ENCODE peak calls at places on chromosomes 12 and 14, in four cellular contexts. One of them, this sample, is unnamed.
A peak's percentile ranks its signal among the peaks of the same experiment; 100 is the strongest.

GRCh38 chr12:121796855-121797751 is 3.6 kb upstream of the RHOF start:
- DNase-seq in RWPE1: no peak
- DNase-seq in cardiac fibroblast: peak; percentile 90
- DNase-seq in B cell: no peak
- DNase-seq in this sample: no peak

GRCh38 chr14:64860039-64860438 is 19.7 kb downstream of the SPTB start:
- DNase-seq in RWPE1: no peak
- DNase-seq in cardiac fibroblast: no peak
- DNase-seq in B cell: no peak
- DNase-seq in this sample: no peak

GRCh38 chr14:75752907-75753594 is 92.0 kb downstream of the TTLL5 start:
- DNase-seq in RWPE1: no peak
- DNase-seq in cardiac fibroblast: peak; percentile 36
- DNase-seq in B cell: no peak
- DNase-seq in this sample: no peak

GRCh38 chr14:87935895-87936294 is 57.1 kb downstream of the GALC start:
- DNase-seq in RWPE1: no peak
- DNase-seq in cardiac fibroblast: no peak
- DNase-seq in B cell: no peak
- DNase-seq in this sample: no peak

GRCh38 chr12:121581681-121582439 is 1.0 kb upstream of the KDM2B start:
- DNase-seq in RWPE1: no peak
- DNase-seq in cardiac fibroblast: peak; percentile 36
- DNase-seq in B cell: peak; percentile 30
- DNase-seq in this sample: no peak

GRCh38 chr14:58100735-58101368 is 51.2 kb downstream of the ARMH4 start:
- DNase-seq in RWPE1: no peak
- DNase-seq in cardiac fibroblast: peak; percentile 73
- DNase-seq in B cell: no peak
- DNase-seq in this sample: no peak

GRCh38 chr12:26125451-26126339 is 858 bp upstream of the BHLHE41 start:
- DNase-seq in RWPE1: peak; percentile 84
- DNase-seq in cardiac fibroblast: peak; percentile 77
- DNase-seq in B cell: peak; percentile 83
- DNase-seq in this sample: peak; percentile 46

GRCh38 chr14:89349196-89350008 is 67.6 kb downstream of the FOXN3 start:
- DNase-seq in RWPE1: no peak
- DNase-seq in cardiac fibroblast: peak; percentile 31
- DNase-seq in B cell: peak; percentile 53
- DNase-seq in this sample: peak; percentile 30

GRCh38 chr12:57552692-57553321 is 3.0 kb downstream of the KIF5A start:
- DNase-seq in RWPE1: no peak
- DNase-seq in cardiac fibroblast: peak; percentile 30
- DNase-seq in B cell: no peak
- DNase-seq in this sample: no peak

GRCh38 chr12:30754750-30755394 is at the start of gene CAPRIN2:
- DNase-seq in RWPE1: peak; percentile 87
- DNase-seq in cardiac fibroblast: peak; percentile 95
- DNase-seq in B cell: peak; percentile 97
- DNase-seq in this sample: peak; percentile 93
- TF ChIP-seq CTCF in RWPE1: peak; percentile 67
- TF ChIP-seq CTCF in cardiac fibroblast: no peak
- TF ChIP-seq CTCF in B cell: peak; percentile 29
- TF ChIP-seq CTCF in this sample: no peak

DNA sequence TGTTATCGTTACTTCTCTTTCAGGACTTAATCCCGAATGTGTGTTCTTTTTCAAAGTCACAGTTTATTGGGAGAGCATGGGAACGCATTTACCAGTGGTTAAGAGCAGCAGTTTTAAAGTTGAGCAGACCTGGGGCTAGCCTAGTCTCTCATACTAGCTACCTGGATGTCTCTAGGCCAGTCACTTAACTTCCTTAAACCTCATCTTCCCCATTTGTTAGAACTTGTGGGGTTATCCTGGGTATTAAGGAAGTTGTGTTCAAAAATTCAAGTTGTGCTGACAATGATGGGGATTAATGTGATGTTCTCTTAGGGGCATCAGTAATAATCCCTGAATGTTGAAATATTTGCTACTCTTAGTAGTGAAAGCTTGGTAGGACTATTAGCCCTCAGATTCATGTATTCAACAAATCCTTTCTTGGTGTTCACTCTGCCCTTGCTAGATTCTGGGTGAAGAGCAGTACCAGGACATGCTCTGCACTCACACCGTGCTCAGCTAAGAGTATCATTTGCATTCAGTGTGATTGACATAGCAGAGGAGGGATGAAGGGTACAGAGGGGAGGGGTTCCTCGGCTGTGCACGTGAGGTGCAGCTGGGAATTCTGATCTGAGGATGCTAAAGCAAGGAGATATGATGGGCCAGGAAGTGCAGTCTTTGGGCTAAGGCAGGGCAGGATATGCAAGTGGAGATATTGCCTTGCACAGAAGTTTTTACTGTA is 108.4 kb downstream of the FGD4 start:
- DNase-seq in RWPE1: no peak
- DNase-seq in cardiac fibroblast: no peak
- DNase-seq in B cell: no peak
- DNase-seq in this sample: no peak
- TF ChIP-seq CTCF in RWPE1: no peak
- TF ChIP-seq CTCF in cardiac fibroblast: no peak
- TF ChIP-seq CTCF in B cell: no peak
- TF ChIP-seq CTCF in this sample: no peak

DNA sequence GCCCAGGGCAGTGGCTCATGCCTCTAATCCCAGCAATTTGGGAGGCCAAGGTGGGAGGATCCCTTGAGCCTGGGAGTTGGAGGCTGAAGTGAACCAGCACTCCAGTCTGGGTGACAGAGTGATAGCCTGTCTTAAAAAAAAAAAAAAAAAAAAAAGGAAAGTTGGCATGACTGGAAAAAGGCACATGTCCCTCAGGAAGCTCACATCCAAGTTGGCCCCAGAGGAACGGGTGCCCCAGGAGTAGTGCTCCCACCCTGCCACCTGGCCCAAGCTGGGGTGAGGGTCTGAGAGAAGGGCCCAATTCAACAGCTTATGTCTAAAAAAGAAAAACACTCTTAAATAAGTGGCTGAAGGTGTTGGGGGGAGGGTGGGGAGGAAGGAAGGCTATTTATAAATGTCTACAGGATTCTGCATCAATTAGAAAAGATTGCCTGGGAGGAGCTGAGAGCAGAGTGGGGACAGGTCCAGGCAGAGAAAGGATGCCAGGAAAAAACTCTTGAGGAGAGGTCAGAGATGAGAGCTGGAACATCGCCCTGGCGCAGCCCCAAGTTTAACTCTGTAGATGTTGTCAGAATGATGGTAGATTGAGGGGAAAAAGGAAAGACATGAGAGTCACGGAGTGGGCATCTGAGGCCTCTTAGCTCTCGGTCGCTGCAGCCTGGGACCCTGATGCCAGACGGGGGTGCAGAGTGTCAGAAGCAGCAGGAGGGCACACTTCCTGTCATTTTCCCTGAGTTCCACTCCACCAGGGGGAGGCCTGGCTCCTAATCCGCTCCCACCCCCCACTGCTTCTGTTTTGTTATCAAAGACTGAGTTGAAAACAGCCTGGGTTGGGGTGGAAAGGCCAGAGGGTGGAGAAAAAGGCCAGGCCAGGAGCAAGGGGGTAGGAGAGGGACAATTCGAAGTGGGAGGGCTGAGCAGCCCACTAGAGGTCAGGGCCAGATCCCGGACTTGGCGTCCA is 7.3 kb downstream of the SPRYD3 start:
- DNase-seq in RWPE1: no peak
- DNase-seq in cardiac fibroblast: peak; percentile 35
- DNase-seq in B cell: no peak
- DNase-seq in this sample: no peak
- TF ChIP-seq CTCF in RWPE1: no peak
- TF ChIP-seq CTCF in cardiac fibroblast: peak; percentile 14
- TF ChIP-seq CTCF in B cell: no peak
- TF ChIP-seq CTCF in this sample: no peak

GRCh38 chr12:65121956-65122469 is 908 bp upstream of the WIF1 start:
- DNase-seq in RWPE1: no peak
- DNase-seq in cardiac fibroblast: no peak
- DNase-seq in B cell: peak; percentile 6
- DNase-seq in this sample: no peak

GRCh38 chr12:65123435-65124063 is 2.4 kb upstream of the WIF1 start:
- DNase-seq in RWPE1: peak; percentile 6
- DNase-seq in cardiac fibroblast: peak; percentile 63
- DNase-seq in B cell: peak; percentile 39
- DNase-seq in this sample: peak; percentile 35

GRCh38 chr12:65119063-65119462 is 2.0 kb downstream of the WIF1 start:
- DNase-seq in RWPE1: no peak
- DNase-seq in cardiac fibroblast: no peak
- DNase-seq in B cell: no peak
- DNase-seq in this sample: no peak

GRCh38 chr12:65122661-65123060 is 1.6 kb upstream of the WIF1 start:
- DNase-seq in RWPE1: no peak
- DNase-seq in cardiac fibroblast: no peak
- DNase-seq in B cell: no peak
- DNase-seq in this sample: no peak

DNA sequence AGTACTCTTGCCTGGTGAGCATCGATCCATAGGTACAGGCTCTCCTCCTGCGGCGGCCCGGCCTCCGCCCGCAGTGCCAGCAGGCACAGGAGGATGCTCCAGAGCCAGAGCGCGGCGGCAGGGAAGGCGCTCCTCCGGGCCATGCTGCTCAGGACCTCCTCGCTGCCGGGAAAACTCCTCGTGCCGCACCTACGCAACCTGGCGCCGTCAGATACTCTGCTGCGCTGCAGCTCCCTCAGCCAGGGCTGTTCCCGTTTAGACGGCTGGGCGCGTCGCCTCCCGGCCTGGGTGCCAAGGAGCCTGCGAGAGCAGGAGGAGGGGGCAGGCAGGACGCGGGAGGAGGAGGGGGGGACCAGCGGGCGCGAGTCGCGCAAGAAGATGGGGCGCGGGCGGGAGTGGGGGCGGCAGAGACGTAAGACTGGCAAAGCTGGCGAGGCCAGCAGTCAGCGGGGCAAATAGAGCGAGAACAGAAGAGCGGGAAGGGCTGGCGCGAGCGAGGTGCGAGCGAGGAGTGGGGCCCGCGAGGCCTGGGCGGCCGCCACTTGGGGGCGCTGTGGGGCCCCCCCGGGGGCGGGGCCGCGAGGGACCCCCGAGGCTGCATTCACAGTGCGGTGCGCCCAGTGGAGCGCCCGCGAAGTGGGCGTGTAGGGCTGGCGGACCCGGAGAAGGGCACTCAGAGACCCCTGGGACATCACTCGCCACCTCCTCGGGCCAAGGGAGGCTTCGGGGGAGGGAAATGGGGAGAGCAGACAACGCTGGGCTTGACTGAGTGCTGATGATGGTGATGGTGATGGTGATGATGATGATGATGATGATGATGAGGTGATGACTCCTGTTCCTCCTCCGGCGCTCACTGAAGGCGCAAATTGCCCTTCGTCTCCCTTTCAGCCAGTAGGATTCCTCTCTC is at the start of gene WIF1:
- DNase-seq in RWPE1: peak; percentile 8
- DNase-seq in cardiac fibroblast: no peak
- DNase-seq in B cell: peak; percentile 50
- DNase-seq in this sample: peak; percentile 40
- TF ChIP-seq CTCF in RWPE1: peak; percentile 35
- TF ChIP-seq CTCF in cardiac fibroblast: no peak
- TF ChIP-seq CTCF in B cell: peak; percentile 59
- TF ChIP-seq CTCF in this sample: peak; percentile 53

GRCh38 chr12:61531195-61531594 is 729.0 kb upstream of the USP15 start:
- DNase-seq in RWPE1: no peak
- DNase-seq in cardiac fibroblast: no peak
- DNase-seq in B cell: no peak
- DNase-seq in this sample: no peak

GRCh38 chr12:61538951-61539350 is 721.3 kb upstream of the USP15 start:
- DNase-seq in RWPE1: no peak
- DNase-seq in cardiac fibroblast: no peak
- DNase-seq in B cell: no peak
- DNase-seq in this sample: no peak

GRCh38 chr12:61530456-61530855 is 729.7 kb upstream of the USP15 start:
- DNase-seq in RWPE1: no peak
- DNase-seq in cardiac fibroblast: no peak
- DNase-seq in B cell: no peak
- DNase-seq in this sample: no peak

GRCh38 chr12:61536525-61536924 is 723.7 kb upstream of the USP15 start:
- DNase-seq in RWPE1: no peak
- DNase-seq in cardiac fibroblast: no peak
- DNase-seq in B cell: no peak
- DNase-seq in this sample: no peak

DNA sequence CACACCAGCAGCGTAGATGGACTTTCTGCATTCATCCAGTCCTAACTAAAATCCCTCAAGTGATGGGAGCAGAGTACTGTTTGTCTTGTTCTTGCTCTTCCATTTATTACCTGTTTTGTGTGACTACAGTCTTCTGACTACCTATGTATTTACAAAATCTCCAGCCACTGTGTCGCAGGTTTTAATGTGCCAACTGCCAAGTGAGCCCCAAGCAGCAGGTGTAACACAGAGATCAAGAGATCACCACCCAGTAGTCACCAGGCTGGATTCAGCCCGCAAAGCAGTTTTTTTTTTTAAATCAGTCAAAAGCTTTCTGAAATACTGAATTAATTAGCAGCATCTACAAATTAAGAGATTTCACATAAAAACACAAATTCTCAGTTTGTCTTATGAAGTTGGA is 724.1 kb upstream of the USP15 start:
- DNase-seq in RWPE1: no peak
- DNase-seq in cardiac fibroblast: no peak
- DNase-seq in B cell: no peak
- DNase-seq in this sample: no peak
- TF ChIP-seq CTCF in RWPE1: no peak
- TF ChIP-seq CTCF in cardiac fibroblast: no peak
- TF ChIP-seq CTCF in B cell: no peak
- TF ChIP-seq CTCF in this sample: no peak

DNA sequence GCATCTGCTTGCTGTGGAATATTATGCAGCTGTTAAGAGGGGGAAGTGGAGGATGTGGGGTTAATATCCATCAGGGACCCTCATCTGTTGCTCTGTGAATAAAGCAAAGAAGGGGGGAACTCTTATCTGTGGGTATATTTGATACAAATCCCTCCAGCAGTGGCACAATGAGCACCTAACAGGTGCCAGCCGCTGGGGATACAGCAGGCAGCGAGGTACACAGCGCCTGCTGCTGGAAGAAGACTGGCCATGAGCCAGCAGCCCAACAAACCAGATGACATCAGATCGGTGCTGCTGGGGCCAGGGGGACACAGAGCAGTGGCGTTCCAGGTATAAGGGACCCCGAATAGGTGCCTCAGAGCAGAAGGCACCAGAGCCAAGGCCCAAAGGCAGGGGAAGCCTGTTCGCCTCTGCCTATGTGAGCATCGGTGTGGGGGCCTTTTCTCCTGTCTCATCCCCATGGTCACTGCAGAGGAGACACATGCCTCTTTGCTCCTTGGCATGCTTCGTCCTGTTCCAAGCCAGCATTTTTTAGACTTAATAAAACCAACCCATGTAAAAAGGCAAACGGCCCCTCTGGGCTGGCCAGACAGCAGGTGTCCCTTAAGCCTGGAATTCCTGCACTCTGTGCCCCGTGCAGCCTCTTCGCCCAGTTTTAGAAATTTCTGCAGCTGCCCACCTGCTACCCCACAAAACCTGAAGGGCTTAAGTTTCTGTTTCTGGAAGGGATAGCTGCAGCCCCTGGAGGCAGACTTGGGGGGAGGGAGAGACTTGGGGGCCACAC is 1.6 kb upstream of the CKB start:
- DNase-seq in RWPE1: no peak
- DNase-seq in cardiac fibroblast: no peak
- DNase-seq in B cell: no peak
- DNase-seq in this sample: no peak
- TF ChIP-seq CTCF in RWPE1: no peak
- TF ChIP-seq CTCF in cardiac fibroblast: no peak
- TF ChIP-seq CTCF in B cell: no peak
- TF ChIP-seq CTCF in this sample: no peak

This sample was measured in activated CD8-positive, alpha-beta T cell treated with anti-CD3 and anti-CD28 coated beads for 36 hours.